ENCODE peak calls at places on chromosomes 7 and 10, in four cellular contexts. One of them, this sample, is unnamed.

GRCh38 chr7:44884553-44885393 is 557 bp downstream of the PURB start:
- DNase-seq in cerebellar cortex: peak; percentile 25
- DNase-seq in ascending aorta: peak; percentile 74
- DNase-seq in AG08396: peak; percentile 79
- DNase-seq in this sample: peak; percentile 62

GRCh38 chr7:46003896-46004875 is 83.1 kb upstream of the IGFBP3 start:
- DNase-seq in cerebellar cortex: no peak
- DNase-seq in AG08396: peak; percentile 68
- DNase-seq in ascending aorta: no peak
- DNase-seq in this sample: no peak

GRCh38 chr10:68346774-68347173 is 14.0 kb upstream of the PBLD start:
- DNase-seq in cerebellar cortex: no peak
- DNase-seq in ascending aorta: no peak
- DNase-seq in AG08396: no peak
- DNase-seq in this sample: no peak

GRCh38 chr10:131856441-131857094 is 44.2 kb upstream of the PPP2R2D start:
- DNase-seq in ascending aorta: peak; percentile 49
- DNase-seq in AG08396: no peak
- DNase-seq in cerebellar cortex: no peak
- DNase-seq in this sample: no peak

GRCh38 chr7:142568430-142569097 is 180.7 kb upstream of the PRSS1 start:
- DNase-seq in AG08396: peak; percentile 83
- DNase-seq in ascending aorta: no peak
- DNase-seq in cerebellar cortex: no peak
- DNase-seq in this sample: no peak

GRCh38 chr7:50793115-50793946 is 10.6 kb upstream of the GRB10 start:
- DNase-seq in cerebellar cortex: no peak
- DNase-seq in AG08396: peak; percentile 90
- DNase-seq in ascending aorta: peak; percentile 80
- DNase-seq in this sample: peak; percentile 36

GRCh38 chr10:49606981-49607535 is 3.1 kb upstream of the SLC18A3 start:
- DNase-seq in AG08396: peak; percentile 85
- DNase-seq in cerebellar cortex: no peak
- DNase-seq in ascending aorta: peak; percentile 68
- DNase-seq in this sample: peak; percentile 48

GRCh38 chr7:148699772-148700629 is 1.3 kb downstream of the CUL1 start:
- DNase-seq in AG08396: peak; percentile 31
- DNase-seq in cerebellar cortex: peak; percentile 20
- DNase-seq in ascending aorta: no peak
- DNase-seq in this sample: peak; percentile 12

GRCh38 chr7:66356277-66356721 is 151.2 kb downstream of the TPST1 start:
- DNase-seq in AG08396: no peak
- DNase-seq in cerebellar cortex: no peak
- DNase-seq in ascending aorta: no peak
- DNase-seq in this sample: no peak

GRCh38 chr7:129479831-129480230 is 22.5 kb upstream of the SMKR1 start:
- DNase-seq in ascending aorta: no peak
- DNase-seq in AG08396: no peak
- DNase-seq in cerebellar cortex: no peak
- DNase-seq in this sample: no peak

GRCh38 chr10:44143556-44143955 is 241.3 kb downstream of the CXCL12 start:
- DNase-seq in AG08396: no peak
- DNase-seq in cerebellar cortex: no peak
- DNase-seq in ascending aorta: no peak
- DNase-seq in this sample: no peak

GRCh38 chr7:105713488-105714465 is 132.5 kb upstream of the EFCAB10 start:
- DNase-seq in cerebellar cortex: no peak
- DNase-seq in AG08396: no peak
- DNase-seq in ascending aorta: no peak
- DNase-seq in this sample: no peak

GRCh38 chr7:100467638-100468373 is 3.7 kb upstream of the SPACDR start:
- DNase-seq in ascending aorta: no peak
- DNase-seq in cerebellar cortex: no peak
- DNase-seq in AG08396: no peak
- DNase-seq in this sample: no peak

GRCh38 chr7:11830582-11831382 is 1.2 kb downstream of the THSD7A start:
- DNase-seq in ascending aorta: no peak
- DNase-seq in cerebellar cortex: no peak
- DNase-seq in AG08396: peak; percentile 32
- DNase-seq in this sample: no peak

GRCh38 chr10:12350167-12350872 is 973 bp downstream of the CAMK1D start:
- DNase-seq in cerebellar cortex: peak; percentile 68
- DNase-seq in AG08396: peak; percentile 49
- DNase-seq in ascending aorta: peak; percentile 68
- DNase-seq in this sample: peak; percentile 77

This sample was measured in CD4-positive, alpha-beta memory T cell.